ENCODE peak calls at places on chromosome 13, in five cellular contexts. O, Z, C, B and E are unnamed samples.

GRCh38 chr13:28819046-28819747 is 942 bp upstream of the MTUS2 start:
- DNase-seq in C (no peak), B (no peak), O (peak), Z (no peak), E (no peak)

GRCh38 chr13:113060557-113061270 is 44.9 kb upstream of the F7 start:
- DNase-seq in B (no peak), C (no peak), Z (no peak), O (no peak), E (no peak)

GRCh38 chr13:33372251-33372919 is 86.8 kb upstream of the STARD13 start:
- DNase-seq in C (no peak), O (no peak), B (no peak), Z (no peak), E (no peak)

GRCh38 chr13:92590503-92590908 is 636.1 kb upstream of the GPC6 start:
- DNase-seq in B (no peak), O (no peak), Z (no peak), C (no peak), E (no peak)

GRCh38 chr13:113669871-113670341 is 2.9 kb downstream of the GRK1 start:
- DNase-seq in O (peak), B (no peak), Z (peak), C (no peak), E (no peak)

GRCh38 chr13:114230117-114230516 is 4.6 kb upstream of the CDC16 start:
- DNase-seq in C (no peak), B (no peak), Z (no peak), O (no peak), E (no peak)

GRCh38 chr13:54034047-54034446 is 1005.4 kb downstream of the OLFM4 start:
- DNase-seq in B (no peak), Z (no peak), O (no peak), C (no peak), E (no peak)

GRCh38 chr13:24644051-24644450 is 36.2 kb upstream of the ATP12A start:
- DNase-seq in B (no peak), O (no peak), C (no peak), Z (no peak), E (no peak)

GRCh38 chr13:77038907-77039470 is 12.0 kb upstream of the FBXL3 start:
- DNase-seq in B (no peak), O (no peak), C (no peak), Z (no peak), E (no peak)

GRCh38 chr13:41520016-41520698 is 62.8 kb downstream of the RGCC start:
- DNase-seq in C (no peak), Z (peak), O (no peak), B (no peak), E (no peak)

GRCh38 chr13:109419896-109420295 is 366.5 kb downstream of the IRS2 start:
- DNase-seq in O (no peak), Z (no peak), B (no peak), C (no peak), E (no peak)

GRCh38 chr13:44212633-44213387 is 160.8 kb upstream of the SERP2 start:
- DNase-seq in O (no peak), Z (no peak), C (no peak), B (no peak), E (no peak)

GRCh38 chr13:42720116-42720857 is 61.1 kb upstream of the FAM216B start:
- DNase-seq in O (peak), Z (no peak), B (no peak), C (peak), E (peak)

GRCh38 chr13:27359203-27359821 is 65.1 kb upstream of the GTF3A start:
- DNase-seq in Z (peak), C (peak), O (peak), B (peak), E (peak)

GRCh38 chr13:74128171-74128767 is 5.9 kb downstream of the KLF12 start:
- DNase-seq in B (no peak), C (peak), Z (no peak), O (no peak), E (no peak)

GRCh38 chr13:47298506-47298905 is 401.7 kb upstream of the HTR2A start:
- DNase-seq in Z (no peak), C (no peak), B (no peak), O (no peak), E (no peak)

GRCh38 chr13:76894401-76895110 is 8.4 kb upstream of the KCTD12 start:
- DNase-seq in O (no peak), C (no peak), B (no peak), Z (no peak), E (no peak)

GRCh38 chr13:27300941-27301586 is 30.4 kb downstream of the RASL11A start:
- DNase-seq in Z (peak), O (no peak), C (no peak), B (no peak), E (no peak)

GRCh38 chr13:38879278-38879677 is 111.4 kb downstream of the STOML3 start:
- DNase-seq in O (no peak), C (no peak), B (no peak), Z (no peak), E (no peak)

GRCh38 chr13:106619688-106620555 is 52.0 kb upstream of the ARGLU1 start:
- DNase-seq in B (no peak), O (peak), Z (peak), C (peak), E (peak)

GRCh38 chr13:34772881-34773280 is 169.2 kb upstream of the NBEA start:
- DNase-seq in Z (no peak), B (no peak), O (no peak), C (no peak), E (no peak)

GRCh38 chr13:93771229-93771628 is 544.6 kb downstream of the GPC6 start:
- DNase-seq in C (no peak), B (no peak), O (no peak), Z (no peak), E (no peak)

GRCh38 chr13:88031980-88032562 is 360.9 kb downstream of the SLITRK5 start:
- DNase-seq in C (no peak), B (no peak), Z (no peak), O (no peak), E (no peak)

GRCh38 chr13:91740811-91741210 is 342.4 kb downstream of the GPC5 start:
- DNase-seq in Z (no peak), C (no peak), O (no peak), B (no peak), E (no peak)

GRCh38 chr13:18996627-18997051 is 185.0 kb downstream of the TUBA3C start:
- DNase-seq in B (no peak), O (no peak), Z (no peak), C (no peak), E (no peak)

GRCh38 chr13:94198666-94199065 is 280.8 kb downstream of the DCT start:
- DNase-seq in O (no peak), B (no peak), Z (no peak), C (no peak), E (no peak)

GRCh38 chr13:105665284-105665683 is 870.2 kb downstream of the EFNB2 start:
- DNase-seq in B (no peak), O (no peak), C (no peak), Z (no peak), E (peak)

GRCh38 chr13:46355906-46356305 is 31.1 kb downstream of the RUBCNL start:
- DNase-seq in C (no peak), B (no peak), Z (no peak), O (no peak), E (no peak)

GRCh38 chr13:103157034-103157433 is 90.8 kb upstream of the SLC10A2 start:
- DNase-seq in B (no peak), C (no peak), O (no peak), Z (no peak), E (no peak)

GRCh38 chr13:73216381-73216831 is 157.6 kb downstream of the KLF5 start:
- DNase-seq in O (peak), Z (no peak), B (no peak), C (no peak), E (no peak)

DNA sequence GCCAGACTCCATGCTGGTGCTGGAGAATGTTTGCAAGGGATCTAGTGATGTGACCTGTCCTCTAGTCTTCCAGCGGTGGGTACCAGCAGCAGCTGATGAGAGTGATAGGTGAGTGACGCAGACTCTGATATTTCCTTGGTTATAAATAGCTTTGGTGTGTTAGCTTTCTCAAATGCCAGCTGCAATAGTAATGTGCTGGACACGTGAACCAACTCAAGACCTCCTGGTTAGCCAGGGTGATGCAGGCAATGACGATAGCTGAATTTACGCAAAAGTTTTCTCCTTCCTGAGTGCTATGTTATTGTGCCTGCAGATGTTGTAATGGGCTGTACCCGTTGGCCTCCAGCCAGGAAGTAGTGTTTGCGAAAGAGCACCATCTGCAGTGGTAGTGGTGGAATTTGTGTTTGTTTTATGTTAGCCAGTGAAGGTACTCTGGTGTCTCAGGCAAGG is 129.5 kb downstream of the CYSLTR2 start:
- DNase-seq in Z (peak), O (peak), C (peak), B (no peak), E (no peak)
- TF ChIP-seq POLR2A in Z (no peak), O (no peak), C (no peak), B (no peak), E (no peak)

DNA sequence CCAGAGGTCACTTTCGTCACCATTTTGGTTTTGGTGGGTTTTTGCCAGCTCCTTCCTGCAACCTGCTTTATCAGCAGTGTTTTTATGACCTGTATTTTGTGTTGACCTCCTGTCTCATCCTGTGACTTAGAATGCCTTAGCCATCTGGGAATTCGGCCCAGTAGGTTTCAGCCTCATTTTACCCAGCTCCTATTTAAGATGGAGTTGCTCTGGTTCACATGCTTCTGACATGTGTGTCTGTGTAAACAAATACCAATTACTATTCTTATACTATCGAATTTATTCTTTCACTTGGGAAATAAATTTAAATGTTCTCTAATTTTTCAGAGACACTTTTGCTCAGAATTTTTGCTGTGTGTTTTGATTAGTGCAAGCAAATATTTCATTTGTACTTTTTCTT is 1370.3 kb upstream of the MIR17HG start:
- DNase-seq in Z (no peak), O (no peak), B (no peak), C (no peak), E (no peak)
- TF ChIP-seq POLR2A in Z (no peak), O (no peak), B (no peak), C (no peak), E (no peak)

DNA sequence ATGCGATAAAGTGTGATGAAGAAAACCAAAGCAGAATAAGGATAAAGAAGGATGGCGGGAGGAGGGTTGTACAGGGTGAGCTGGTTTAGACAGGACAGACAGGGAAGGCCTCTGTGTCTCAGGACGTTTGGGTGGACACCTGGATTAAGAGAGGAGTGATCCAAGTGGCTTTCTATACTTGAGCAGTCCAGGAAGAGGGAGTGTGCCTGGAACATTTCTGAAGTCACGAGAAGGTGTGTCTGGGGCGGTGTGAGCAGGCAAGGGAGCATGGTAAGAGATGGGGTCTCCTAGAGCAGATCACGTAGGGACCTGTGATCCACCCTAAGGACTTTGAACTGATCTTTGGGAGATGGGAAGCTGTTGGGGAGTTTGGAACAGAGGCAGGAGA is 15.4 kb upstream of the STK24 start:
- DNase-seq in Z (no peak), C (no peak), B (no peak), O (no peak), E (no peak)
- TF ChIP-seq POLR2A in Z (no peak), C (no peak), B (no peak), O (no peak), E (no peak)

GRCh38 chr13:110651271-110651670 is 35.9 kb downstream of the NAXD start:
- DNase-seq in Z (no peak), C (no peak), O (no peak), B (no peak), E (no peak)

GRCh38 chr13:110653271-110653670 is 37.9 kb downstream of the NAXD start:
- DNase-seq in C (no peak), B (no peak), Z (no peak), O (no peak), E (no peak)

GRCh38 chr13:110653851-110654250 is 38.5 kb downstream of the NAXD start:
- DNase-seq in C (no peak), B (no peak), Z (no peak), O (no peak), E (no peak)

GRCh38 chr13:110651726-110652230 is 36.4 kb downstream of the NAXD start:
- DNase-seq in Z (no peak), O (no peak), B (no peak), C (no peak), E (no peak)

DNA sequence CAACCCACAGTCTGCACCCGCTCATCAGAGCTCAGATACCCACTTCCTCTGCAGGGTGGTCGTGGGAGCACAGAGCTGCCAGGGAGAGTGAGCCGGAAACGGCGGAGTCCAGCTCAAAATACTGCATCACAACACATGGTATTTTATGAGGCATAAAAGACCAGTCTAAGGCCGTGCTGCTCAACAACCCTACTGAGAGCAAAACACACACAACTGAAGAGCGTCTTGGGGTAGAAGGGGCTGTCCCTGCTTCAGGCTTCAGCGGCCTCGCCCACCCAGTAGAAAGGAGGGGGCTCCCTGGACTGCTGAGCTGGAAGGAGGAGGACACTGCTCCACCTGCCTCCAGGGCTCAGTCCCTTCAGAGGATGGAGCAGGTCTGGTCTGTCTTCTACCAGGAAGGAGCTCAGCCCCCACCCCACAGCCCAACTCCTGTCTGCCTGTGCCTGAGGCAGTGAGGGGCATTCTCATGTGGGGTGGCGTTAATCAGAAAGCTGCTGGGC is 36.9 kb downstream of the NAXD start:
- DNase-seq in O (no peak), B (no peak), C (no peak), Z (no peak), E (no peak)
- TF ChIP-seq POLR2A in O (no peak), B (no peak), C (no peak), Z (no peak), E (no peak)

GRCh38 chr13:21297914-21298831 is 121.7 kb downstream of the MRPL57 start:
- DNase-seq in Z (peak), C (peak), O (peak), B (peak), E (peak)
- TF ChIP-seq POLR2A in Z (no peak), C (no peak), O (peak), B (peak), E (peak)

GRCh38 chr13:100089633-100090032 is 740 bp downstream of the PCCA start:
- DNase-seq in Z (no peak), O (no peak), C (no peak), B (peak), E (no peak)

GRCh38 chr13:100090861-100091260 is 2.0 kb downstream of the PCCA start:
- DNase-seq in O (no peak), Z (no peak), B (no peak), C (no peak), E (no peak)

GRCh38 chr13:100088282-100088647 is 628 bp upstream of the PCCA start:
- DNase-seq in C (no peak), Z (no peak), O (no peak), B (no peak), E (no peak)

GRCh38 chr13:100088648-100089601 is at the start of gene PCCA:
- DNase-seq in C (peak), B (peak), Z (peak), O (peak), E (peak)
- TF ChIP-seq POLR2A in C (peak), B (peak), Z (no peak), O (peak), E (peak)

GRCh38 chr13:110648848-110649421 is 33.6 kb downstream of the NAXD start:
- DNase-seq in O (no peak), C (no peak), Z (peak), B (no peak), E (no peak)

GRCh38 chr13:110657196-110657595 is 41.9 kb downstream of the NAXD start:
- DNase-seq in C (no peak), O (no peak), Z (peak), B (no peak), E (no peak)

GRCh38 chr13:110649551-110649950 is 34.2 kb downstream of the NAXD start:
- DNase-seq in Z (no peak), O (no peak), C (no peak), B (no peak), E (no peak)

GRCh38 chr13:110650436-110650835 is 35.1 kb downstream of the NAXD start:
- DNase-seq in O (no peak), C (no peak), B (no peak), Z (peak), E (no peak)

GRCh38 chr13:110652755-110653154 is 37.4 kb downstream of the NAXD start:
- DNase-seq in C (no peak), Z (no peak), B (no peak), O (no peak), E (no peak)
- TF ChIP-seq POLR2A in C (no peak), Z (no peak), B (no peak), O (no peak), E (no peak)